ENCODE peak calls at places on chromosomes 16 and 17, in nine cellular contexts. N is Daoy; U is neural progenitor cell; E is T-helper 9 cell; B is fibroblast of gingiva; P is H54; W is effector CD8-positive, alpha-beta T cell; A is aorta; Y is occipital lobe. O is an unnamed sample.

GRCh38 chr16:48596326-48596725 is 13.7 kb downstream of the N4BP1 start:
- DNase-seq in Y (no peak), A (no peak), U (no peak), E (no peak), N (no peak), W (no peak), B (no peak), P (no peak), O (peak)

GRCh38 chr16:68921654-68922053 is 78.3 kb downstream of the TANGO6 start:
- DNase-seq in P (peak), B (peak), W (no peak), E (no peak), N (peak), A (no peak), Y (no peak), U (no peak), O (no peak)

GRCh38 chr16:66247516-66248089 is 118.9 kb upstream of the CDH5 start:
- DNase-seq in E (no peak), P (no peak), B (peak), Y (no peak), A (no peak), W (no peak), U (no peak), N (peak), O (no peak)

GRCh38 chr17:56876766-56877179 is 37.1 kb downstream of the TRIM25 start:
- DNase-seq in W (no peak), Y (no peak), P (no peak), E (no peak), B (no peak), U (no peak), A (no peak), N (no peak), O (no peak)

GRCh38 chr16:27444015-27444414 is 42.0 kb downstream of the IL21R start:
- DNase-seq in W (no peak), U (no peak), P (peak), Y (no peak), B (no peak), N (no peak), E (no peak), A (peak), O (no peak)

GRCh38 chr17:2055494-2056220 is 754 bp downstream of the HIC1 start:
- DNase-seq in A (no peak), N (peak), B (no peak), W (no peak), P (no peak), U (no peak), E (no peak), Y (no peak), O (no peak)

GRCh38 chr17:31533546-31534155 is 142.2 kb downstream of the RAB11FIP4 start:
- DNase-seq in P (peak), B (peak), N (peak), A (peak), E (no peak), Y (peak), W (no peak), U (peak), O (no peak)

GRCh38 chr17:31919802-31920525 is 16.8 kb upstream of the SUZ12 start:
- DNase-seq in W (no peak), U (no peak), N (peak), P (peak), B (peak), Y (no peak), E (no peak), A (no peak), O (no peak)

GRCh38 chr17:33459078-33459940 is 166.2 kb upstream of the ASIC2 start:
- DNase-seq in A (no peak), U (no peak), W (no peak), N (peak), B (no peak), E (no peak), P (no peak), Y (no peak), O (no peak)

GRCh38 chr16:19359556-19359955 is 58.1 kb upstream of the TMC5 start:
- DNase-seq in E (no peak), U (no peak), W (no peak), P (no peak), Y (no peak), B (no peak), N (no peak), A (no peak), O (no peak)

GRCh38 chr17:17079336-17079735 is 37.1 kb downstream of the MPRIP start:
- DNase-seq in U (peak), E (no peak), N (no peak), A (no peak), B (no peak), P (no peak), Y (no peak), W (no peak), O (no peak)

GRCh38 chr16:15950167-15950854 is 895 bp downstream of the ABCC1 start:
- DNase-seq in A (no peak), W (peak), N (peak), U (peak), E (peak), Y (no peak), P (peak), B (peak), O (no peak)

GRCh38 chr17:3687949-3688614 is 7.9 kb downstream of the P2RX5 start:
- DNase-seq in N (no peak), B (no peak), A (no peak), U (peak), W (no peak), E (no peak), P (no peak), Y (no peak), O (no peak)

GRCh38 chr16:86391486-86391885 is 118.8 kb upstream of the FOXF1 start:
- DNase-seq in E (no peak), B (no peak), P (no peak), N (peak), W (no peak), Y (no peak), A (no peak), U (no peak), O (no peak)